ENCODE peak calls at places on chromosome 12, in ten cellular contexts. L is HepG2; U is CD8-positive, alpha-beta T cell; I is effector memory CD4-positive, alpha-beta T cell; M is SJSA1; A is CD4-positive, CD25-positive, alpha-beta regulatory T cell; G is body of pancreas; E is aorta; Q is K562; D is CD8-positive, alpha-beta memory T cell. T is an unnamed sample.

GRCh38 chr12:40819427-40820108 is 127.3 kb downstream of the CNTN1 start:
- DNase-seq in Q (no peak), L (no peak), A (no peak), U (no peak), M (no peak), I (no peak), E (peak; percentile 75), D (no peak), G (peak; percentile 25), T (no peak)

GRCh38 chr12:40224439-40225291 is at the start of gene LRRK2:
- DNase-seq in Q (no peak), A (peak; percentile 26), U (peak; percentile 7), D (peak; percentile 22), G (peak; percentile 73), I (no peak), M (peak; percentile 23), E (peak; percentile 94), L (no peak), T (peak; percentile 3)

GRCh38 chr12:22056607-22057006 is 10.6 kb downstream of the CMAS start:
- DNase-seq in E (no peak), D (no peak), U (no peak), M (no peak), Q (no peak), A (no peak), I (no peak), G (no peak), L (no peak), T (no peak)

GRCh38 chr12:95336387-95337067 is 118.9 kb downstream of the VEZT start:
- DNase-seq in D (no peak), I (no peak), L (peak; percentile 86), E (peak; percentile 78), Q (no peak), U (no peak), M (peak; percentile 72), G (peak; percentile 87), A (no peak), T (no peak)

GRCh38 chr12:77324416-77324762 is 259.0 kb upstream of the E2F7 start:
- DNase-seq in E (no peak), L (no peak), I (no peak), M (no peak), Q (no peak), G (no peak), A (no peak), U (no peak), D (no peak), T (no peak)

GRCh38 chr12:50922820-50923219 is 29.5 kb upstream of the HIGD1C start:
- DNase-seq in U (no peak), Q (no peak), L (no peak), G (no peak), E (no peak), I (no peak), M (peak; percentile 8), D (no peak), A (no peak), T (no peak)

GRCh38 chr12:6148061-6148460 is 23.6 kb upstream of the VWF start:
- DNase-seq in M (no peak), I (no peak), E (no peak), L (no peak), G (no peak), D (no peak), U (no peak), A (no peak), Q (no peak), T (no peak)

GRCh38 chr12:130916251-130916911 is 37.3 kb upstream of the ADGRD1 start:
- DNase-seq in D (no peak), G (peak; percentile 63), A (peak; percentile 15), E (peak; percentile 83), M (no peak), L (peak; percentile 42), U (no peak), Q (peak; percentile 56), I (no peak), T (no peak)

GRCh38 chr12:77049767-77050353 is 15.5 kb downstream of the E2F7 start:
- DNase-seq in A (peak; percentile 81), D (no peak), L (peak; percentile 69), Q (peak; percentile 65), U (no peak), G (peak; percentile 17), M (peak; percentile 42), E (no peak), I (no peak), T (no peak)

GRCh38 chr12:99915251-99916082 is 69.3 kb downstream of the ANKS1B start:
- DNase-seq in M (no peak), U (no peak), Q (no peak), D (no peak), L (no peak), I (no peak), A (no peak), G (no peak), E (no peak), T (no peak)

GRCh38 chr12:82673698-82674097 is 13.0 kb upstream of the TMTC2 start:
- DNase-seq in Q (no peak), D (no peak), A (no peak), L (no peak), I (no peak), E (no peak), M (no peak), U (no peak), G (no peak), T (no peak)

GRCh38 chr12:117085318-117085947 is 13.8 kb downstream of the TESC start:
- DNase-seq in D (no peak), E (peak; percentile 57), Q (no peak), G (no peak), A (no peak), M (no peak), U (no peak), L (no peak), I (no peak), T (no peak)

DNA sequence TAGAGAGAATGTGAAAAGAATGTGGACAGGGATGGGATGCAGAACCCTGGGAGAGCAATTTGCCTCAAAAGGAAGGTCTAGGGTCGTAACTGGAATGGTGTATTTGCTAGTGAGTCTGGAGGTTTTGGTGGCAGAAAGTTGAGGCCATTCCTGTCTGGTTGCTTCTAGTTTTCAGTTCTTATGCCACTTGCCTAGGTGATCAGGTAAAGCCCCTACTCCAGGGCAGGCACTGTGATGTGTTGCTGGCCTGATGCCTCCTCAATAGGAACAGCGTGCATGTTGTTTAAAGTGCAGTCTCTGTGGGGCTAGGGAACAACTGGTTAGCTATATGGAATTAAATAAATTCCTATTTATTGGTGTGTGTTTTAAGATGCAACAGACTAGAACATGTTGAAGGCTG is 6.4 kb downstream of the OS9 start:
- DNase-seq in M (no peak), E (no peak), L (no peak), Q (no peak), I (no peak), D (no peak), A (no peak), U (no peak), G (no peak), T (no peak)
- H3K27ac ChIP-seq in M (no peak overlapping the region), E (no peak overlapping the region), L (no peak overlapping the region), Q (no peak overlapping the region), I (no peak overlapping the region), D (no peak overlapping the region), A (no peak overlapping the region), U (no peak overlapping the region), G (no peak overlapping the region), T (no peak overlapping the region)

DNA sequence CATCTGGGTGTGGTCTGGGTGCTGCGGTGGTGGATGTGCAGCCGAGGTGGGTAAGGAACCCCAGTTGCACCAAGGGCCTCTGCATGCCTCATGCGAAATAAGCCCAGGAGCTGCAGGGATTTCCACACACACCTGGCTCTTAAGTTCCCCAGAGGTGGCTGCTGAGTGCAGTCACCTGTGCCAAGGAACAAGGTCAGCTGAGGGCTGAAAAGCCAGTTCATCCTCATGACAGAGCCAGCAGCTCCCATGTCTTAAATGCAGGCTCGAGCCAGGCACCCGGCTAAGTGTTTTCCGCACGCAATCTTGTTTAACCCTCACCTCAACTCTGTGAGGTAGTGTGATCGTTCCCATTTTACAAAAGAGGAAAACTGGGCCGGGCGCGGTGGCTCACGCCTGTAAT is 9.7 kb downstream of the HVCN1 start:
- DNase-seq in D (no peak), M (no peak), U (no peak), L (no peak), I (no peak), A (no peak), G (no peak), E (no peak), Q (no peak), T (no peak)
- H3K4me1 ChIP-seq in D (peaks cover 22% of the 10 kb centered on the region), M (no peaks in the 10 kb centered on the region), U (peaks cover 34% of the 10 kb centered on the region), L (peaks cover 4% of the 10 kb centered on the region), I (peaks cover 9% of the 10 kb centered on the region), A (peaks cover 13% of the 10 kb centered on the region), G (no peaks in the 10 kb centered on the region), E (no peaks in the 10 kb centered on the region), Q (no peaks in the 10 kb centered on the region), T (peaks cover 15% of the 10 kb centered on the region)

GRCh38 chr12:121021754-121022153 is 5.5 kb upstream of the C12orf43 start:
- DNase-seq in M (no peak), U (no peak), G (no peak), I (no peak), A (no peak), Q (no peak), D (no peak), L (no peak), E (no peak), T (no peak)

GRCh38 chr12:121023799-121024198 is 7.5 kb upstream of the C12orf43 start:
- DNase-seq in U (no peak), D (no peak), L (peak; percentile 63), G (no peak), A (no peak), I (no peak), E (no peak), M (no peak), Q (no peak), T (no peak)

GRCh38 chr12:121026274-121027045 is 10.2 kb upstream of the C12orf43 start:
- DNase-seq in E (no peak), Q (peak; percentile 47), G (no peak), M (no peak), L (peak; percentile 91), D (no peak), U (no peak), A (no peak), I (no peak), T (no peak)

GRCh38 chr12:121025442-121026226 is 9.3 kb upstream of the C12orf43 start:
- DNase-seq in G (no peak), Q (no peak), U (no peak), M (no peak), I (no peak), L (peak; percentile 97), E (no peak), D (no peak), A (no peak), T (no peak)

DNA sequence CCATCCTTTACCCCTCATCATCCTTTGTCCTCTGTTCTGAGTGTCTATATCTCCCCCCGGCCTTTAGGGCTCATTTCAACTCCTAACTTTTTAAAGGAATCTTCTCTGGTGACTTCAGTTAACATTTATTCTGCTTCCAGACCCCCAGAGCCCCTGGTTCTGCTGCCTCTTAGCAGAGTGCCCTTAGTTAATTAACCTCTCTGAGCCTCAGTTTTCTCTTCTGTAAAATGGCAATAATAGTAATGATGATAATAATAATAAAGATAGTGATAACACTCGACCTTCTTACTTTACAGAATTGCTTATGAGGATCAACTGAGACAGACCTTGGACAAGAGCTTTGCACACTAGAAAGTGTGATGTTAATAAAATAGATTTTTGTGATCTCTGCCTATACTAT is 6.4 kb upstream of the C12orf43 start:
- DNase-seq in L (no peak), G (no peak), Q (no peak), D (no peak), E (no peak), M (no peak), U (no peak), A (no peak), I (no peak), T (no peak)
- H3K4me3 ChIP-seq in L (no peak overlapping the region), G (no peak overlapping the region), Q (no peak overlapping the region), D (no peak overlapping the region), E (no peak overlapping the region), M (no peak overlapping the region), U (no peak overlapping the region), A (no peak overlapping the region), I (no peak overlapping the region), T (no peak overlapping the region)

GRCh38 chr12:58310368-58310767 is 369.0 kb downstream of the ATP23 start:
- DNase-seq in M (no peak), I (no peak), G (no peak), D (no peak), A (no peak), U (no peak), L (no peak), Q (no peak), E (no peak), T (no peak)
- H3K27ac ChIP-seq in M (peak overlapping the region; percentile 87), I (no peak overlapping the region), G (no peak overlapping the region), D (no peak overlapping the region), A (no peak overlapping the region), U (no peak overlapping the region), L (no peak overlapping the region), Q (no peak overlapping the region), E (no peak overlapping the region), T (no peak overlapping the region)